ENCODE peak calls at places on chromosome 17, in four cellular contexts. S is left lung, I is heart left ventricle, L is ascending aorta. N is an unnamed sample.

GRCh38 chr17:77834170-77835115 is 124.1 kb upstream of the TNRC6C start:
- DNase-seq in S (peak; percentile 83), I (peak; percentile 72), L (peak; percentile 64), N (no peak)

GRCh38 chr17:28818705-28819295 is 23.8 kb downstream of the FAM222B start:
- DNase-seq in S (no peak), I (no peak), L (no peak), N (no peak)

GRCh38 chr17:4969551-4970231 is 2.1 kb upstream of the SPAG7 start:
- DNase-seq in S (no peak), I (no peak), L (no peak), N (no peak)

GRCh38 chr17:1829189-1829578 is 518 bp downstream of the SMYD4 start:
- DNase-seq in S (no peak), I (no peak), L (no peak), N (no peak)

GRCh38 chr17:27265333-27265732 is 28.6 kb upstream of the WSB1 start:
- DNase-seq in S (no peak), I (no peak), L (no peak), N (no peak)

GRCh38 chr17:41664172-41664457 is 24.6 kb upstream of the EIF1 start:
- DNase-seq in S (no peak), I (no peak), L (no peak), N (no peak)

GRCh38 chr17:50579399-50579798 is 18.9 kb downstream of the CACNA1G start:
- DNase-seq in S (no peak), I (no peak), L (no peak), N (no peak)

GRCh38 chr17:49779730-49780220 is 8.7 kb upstream of the KAT7 start:
- DNase-seq in S (no peak), I (peak; percentile 36), L (no peak), N (no peak)

GRCh38 chr17:39461113-39461910 is at the start of gene CDK12:
- DNase-seq in S (peak; percentile 97), I (peak; percentile 97), L (peak; percentile 93), N (peak; percentile 97)

GRCh38 chr17:39461911-39462641 is 790 bp downstream of the CDK12 start:
- DNase-seq in S (peak; percentile 43), I (peak; percentile 9), L (no peak), N (no peak)

GRCh38 chr17:39462644-39463375 is 1.5 kb downstream of the CDK12 start:
- DNase-seq in S (peak; percentile 36), I (peak; percentile 8), L (no peak), N (no peak)
- TF ChIP-seq CTCF in S (no peak), I (no peak), L (no peak), N (no peak)

GRCh38 chr17:58530655-58531054 is 16.2 kb upstream of the MTMR4 start:
- DNase-seq in S (no peak), I (no peak), L (no peak), N (no peak)
- TF ChIP-seq CTCF in S (no peak), I (no peak), L (no peak), N (no peak)

GRCh38 chr17:64234961-64235360 is 28.1 kb downstream of the TEX2 start:
- DNase-seq in S (no peak), I (no peak), L (no peak), N (no peak)

GRCh38 chr17:64232466-64233262 is 30.4 kb downstream of the TEX2 start:
- DNase-seq in S (no peak), I (no peak), L (no peak), N (no peak)

GRCh38 chr17:64240261-64240740 is 22.8 kb downstream of the TEX2 start:
- DNase-seq in S (peak; percentile 48), I (peak; percentile 32), L (no peak), N (no peak)

GRCh38 chr17:64240741-64241347 is 22.2 kb downstream of the TEX2 start:
- DNase-seq in S (no peak), I (peak; percentile 60), L (peak; percentile 28), N (peak; percentile 87)

DNA sequence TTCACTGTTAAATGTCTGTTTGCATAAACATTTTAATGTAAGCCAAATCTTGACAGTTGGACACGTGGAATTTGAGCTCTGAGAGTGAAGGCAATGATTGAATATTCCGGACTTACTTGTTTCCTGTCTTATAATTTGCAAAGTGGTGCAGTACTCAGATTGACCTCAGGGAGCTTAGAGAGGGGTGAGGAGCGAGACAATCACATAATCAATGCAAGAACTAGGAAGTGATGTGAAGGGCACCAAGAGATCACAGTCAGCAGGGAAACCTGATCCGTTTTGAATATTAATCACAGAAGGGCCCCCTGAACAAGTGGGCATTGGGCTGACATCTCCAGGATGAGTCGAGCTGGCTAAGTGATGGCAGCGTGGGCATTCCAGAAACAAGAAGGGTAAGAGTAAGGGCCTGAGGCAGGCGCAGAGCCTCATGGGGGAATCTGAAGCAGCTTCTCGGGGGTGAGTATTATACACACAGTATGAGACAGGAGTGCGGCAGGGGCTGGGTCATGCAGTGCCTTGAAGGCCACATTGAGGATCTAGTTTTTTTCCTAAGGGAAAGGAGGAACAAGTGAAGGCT is 26.1 kb downstream of the TEX2 start:
- DNase-seq in S (no peak), I (no peak), L (no peak), N (no peak)
- TF ChIP-seq CTCF in S (no peak), I (no peak), L (no peak), N (peak; percentile 39)

GRCh38 chr17:75614006-75614405 is 19.2 kb upstream of the SMIM5 start:
- DNase-seq in S (no peak), I (no peak), L (no peak), N (no peak)
- TF ChIP-seq CTCF in S (no peak), I (no peak), L (no peak), N (no peak)